ENCODE peak calls at places on chromosomes 13 and 19, in six cellular contexts. B, S, X, P, G and F are unnamed samples.

GRCh38 chr13:44266305-44266704 is 107.3 kb upstream of the SERP2 start:
- DNase-seq in B (no peak), S (no peak), X (peak; percentile 64), P (no peak), G (no peak), F (no peak)

GRCh38 chr19:3593156-3593555 is 7.9 kb downstream of the GIPC3 start:
- DNase-seq in B (no peak), S (peak; percentile 69), X (no peak), P (no peak), G (no peak), F (no peak)

GRCh38 chr19:4537953-4538600 is 1.8 kb downstream of the LRG1 start:
- DNase-seq in B (no peak), S (peak; percentile 43), X (no peak), P (no peak), G (no peak), F (no peak)

GRCh38 chr13:36848228-36848982 is 29.4 kb downstream of the RFXAP start:
- DNase-seq in B (no peak), S (peak; percentile 29), X (no peak), P (peak; percentile 41), G (no peak), F (peak; percentile 22)

GRCh38 chr19:53662209-53662608 is 30.4 kb downstream of the DPRX start:
- DNase-seq in B (no peak), S (no peak), X (no peak), P (no peak), G (no peak), F (no peak)

GRCh38 chr19:4877753-4878490 is 10.5 kb upstream of the PLIN3 start:
- DNase-seq in B (no peak), S (no peak), X (no peak), P (no peak), G (peak; percentile 54), F (no peak)

GRCh38 chr19:38266981-38267597 is 2.7 kb downstream of the SPINT2 start:
- DNase-seq in B (peak; percentile 70), S (no peak), X (no peak), P (peak; percentile 55), G (no peak), F (peak; percentile 55)

GRCh38 chr13:110819203-110820014 is 95.5 kb downstream of the ANKRD10 start:
- DNase-seq in B (peak; percentile 83), S (peak; percentile 84), X (peak; percentile 95), P (peak; percentile 86), G (peak; percentile 34), F (peak; percentile 74)

GRCh38 chr19:44813331-44814131 is 4.6 kb downstream of the BCAM start:
- DNase-seq in B (no peak), S (peak; percentile 53), X (no peak), P (no peak), G (no peak), F (no peak)

GRCh38 chr13:79681069-79681468 is 200.1 kb downstream of the NDFIP2 start:
- DNase-seq in B (no peak), S (no peak), X (no peak), P (no peak), G (no peak), F (no peak)

GRCh38 chr13:90233933-90234672 is 1113.4 kb upstream of the MIR17HG start:
- DNase-seq in B (no peak), S (no peak), X (no peak), P (no peak), G (no peak), F (no peak)